ENCODE peak calls at places on chromosome 1, in ten cellular contexts. One of them, this sample, is unnamed.

GRCh38 chr1:43270421-43271095 is 775 bp downstream of the TMEM125 start:
- DNase-seq in GM06990: no peak
- DNase-seq in adrenal gland: no peak
- DNase-seq in endothelial cell of umbilical vein: no peak
- DNase-seq in fibroblast of mammary gland: no peak
- DNase-seq in B cell: no peak
- DNase-seq in DND-41: no peak
- DNase-seq in mesothelial cell of epicardium: peak
- DNase-seq in fibroblast of lung: peak
- DNase-seq in MM.1S: no peak
- DNase-seq in this sample: no peak

GRCh38 chr1:212301570-212301969 is 16.4 kb downstream of the PPP2R5A start:
- DNase-seq in GM06990: no peak
- DNase-seq in adrenal gland: no peak
- DNase-seq in endothelial cell of umbilical vein: no peak
- DNase-seq in fibroblast of mammary gland: peak
- DNase-seq in B cell: no peak
- DNase-seq in DND-41: no peak
- DNase-seq in mesothelial cell of epicardium: no peak
- DNase-seq in fibroblast of lung: no peak
- DNase-seq in MM.1S: no peak
- DNase-seq in this sample: no peak

GRCh38 chr1:170562644-170563338 is 30.8 kb downstream of the GORAB start:
- DNase-seq in GM06990: no peak
- DNase-seq in adrenal gland: peak
- DNase-seq in endothelial cell of umbilical vein: peak
- DNase-seq in fibroblast of mammary gland: peak
- DNase-seq in B cell: no peak
- DNase-seq in DND-41: peak
- DNase-seq in mesothelial cell of epicardium: no peak
- DNase-seq in fibroblast of lung: peak
- DNase-seq in MM.1S: no peak
- DNase-seq in this sample: no peak

GRCh38 chr1:85275701-85276289 is 637 bp downstream of the BCL10 start:
- DNase-seq in GM06990: no peak
- DNase-seq in adrenal gland: no peak
- DNase-seq in endothelial cell of umbilical vein: no peak
- DNase-seq in fibroblast of mammary gland: no peak
- DNase-seq in B cell: peak
- DNase-seq in DND-41: no peak
- DNase-seq in mesothelial cell of epicardium: no peak
- DNase-seq in fibroblast of lung: peak
- DNase-seq in MM.1S: peak
- DNase-seq in this sample: no peak

GRCh38 chr1:125118147-125118993 is 3933.6 kb downstream of the SRGAP2C start:
- DNase-seq in GM06990: no peak
- DNase-seq in adrenal gland: no peak
- DNase-seq in endothelial cell of umbilical vein: no peak
- DNase-seq in fibroblast of mammary gland: no peak
- DNase-seq in B cell: no peak
- DNase-seq in DND-41: no peak
- DNase-seq in mesothelial cell of epicardium: no peak
- DNase-seq in fibroblast of lung: no peak
- DNase-seq in MM.1S: no peak
- DNase-seq in this sample: no peak

GRCh38 chr1:116743535-116743934 is 10.7 kb upstream of the CD2 start:
- DNase-seq in GM06990: no peak
- DNase-seq in adrenal gland: no peak
- DNase-seq in endothelial cell of umbilical vein: no peak
- DNase-seq in fibroblast of mammary gland: no peak
- DNase-seq in B cell: no peak
- DNase-seq in DND-41: no peak
- DNase-seq in mesothelial cell of epicardium: no peak
- DNase-seq in fibroblast of lung: peak
- DNase-seq in MM.1S: no peak
- DNase-seq in this sample: no peak

GRCh38 chr1:52592637-52593323 is 9.4 kb upstream of the GPX7 start:
- DNase-seq in GM06990: no peak
- DNase-seq in adrenal gland: no peak
- DNase-seq in endothelial cell of umbilical vein: no peak
- DNase-seq in fibroblast of mammary gland: no peak
- DNase-seq in B cell: peak
- DNase-seq in DND-41: no peak
- DNase-seq in mesothelial cell of epicardium: no peak
- DNase-seq in fibroblast of lung: no peak
- DNase-seq in MM.1S: no peak
- DNase-seq in this sample: no peak

GRCh38 chr1:228336308-228337030 is 70.2 kb downstream of the TRIM11 start:
- DNase-seq in GM06990: no peak
- DNase-seq in adrenal gland: peak
- DNase-seq in endothelial cell of umbilical vein: no peak
- DNase-seq in fibroblast of mammary gland: peak
- DNase-seq in B cell: no peak
- DNase-seq in DND-41: no peak
- DNase-seq in mesothelial cell of epicardium: no peak
- DNase-seq in fibroblast of lung: no peak
- DNase-seq in MM.1S: no peak
- DNase-seq in this sample: no peak

GRCh38 chr1:248873993-248874671 is 15.2 kb upstream of the ZNF692 start:
- DNase-seq in GM06990: peak
- DNase-seq in adrenal gland: peak
- DNase-seq in endothelial cell of umbilical vein: peak
- DNase-seq in fibroblast of mammary gland: peak
- DNase-seq in B cell: peak
- DNase-seq in DND-41: peak
- DNase-seq in mesothelial cell of epicardium: peak
- DNase-seq in fibroblast of lung: peak
- DNase-seq in MM.1S: peak
- DNase-seq in this sample: peak

GRCh38 chr1:54054438-54054749 is 986 bp downstream of the TCEANC2 start:
- DNase-seq in GM06990: no peak
- DNase-seq in adrenal gland: no peak
- DNase-seq in endothelial cell of umbilical vein: peak
- DNase-seq in fibroblast of mammary gland: no peak
- DNase-seq in B cell: no peak
- DNase-seq in DND-41: no peak
- DNase-seq in mesothelial cell of epicardium: no peak
- DNase-seq in fibroblast of lung: no peak
- DNase-seq in MM.1S: no peak
- DNase-seq in this sample: no peak

GRCh38 chr1:75079535-75080290 is 54.5 kb upstream of the LHX8 start:
- DNase-seq in GM06990: no peak
- DNase-seq in adrenal gland: no peak
- DNase-seq in endothelial cell of umbilical vein: peak
- DNase-seq in fibroblast of mammary gland: no peak
- DNase-seq in B cell: no peak
- DNase-seq in DND-41: no peak
- DNase-seq in mesothelial cell of epicardium: no peak
- DNase-seq in fibroblast of lung: no peak
- DNase-seq in MM.1S: no peak
- DNase-seq in this sample: no peak

GRCh38 chr1:229479660-229480399 is 28.3 kb downstream of the NUP133 start:
- DNase-seq in GM06990: peak
- DNase-seq in adrenal gland: no peak
- DNase-seq in endothelial cell of umbilical vein: no peak
- DNase-seq in fibroblast of mammary gland: no peak
- DNase-seq in B cell: peak
- DNase-seq in DND-41: no peak
- DNase-seq in mesothelial cell of epicardium: no peak
- DNase-seq in fibroblast of lung: no peak
- DNase-seq in MM.1S: no peak
- DNase-seq in this sample: no peak

GRCh38 chr1:1264868-1265272 is 8.8 kb downstream of the UBE2J2 start:
- DNase-seq in GM06990: no peak
- DNase-seq in adrenal gland: no peak
- DNase-seq in endothelial cell of umbilical vein: peak
- DNase-seq in fibroblast of mammary gland: peak
- DNase-seq in B cell: no peak
- DNase-seq in DND-41: no peak
- DNase-seq in mesothelial cell of epicardium: no peak
- DNase-seq in fibroblast of lung: peak
- DNase-seq in MM.1S: no peak
- DNase-seq in this sample: no peak

GRCh38 chr1:61241411-61241838 is 159.1 kb downstream of the NFIA start:
- DNase-seq in GM06990: no peak
- DNase-seq in adrenal gland: peak
- DNase-seq in endothelial cell of umbilical vein: peak
- DNase-seq in fibroblast of mammary gland: peak
- DNase-seq in B cell: no peak
- DNase-seq in DND-41: no peak
- DNase-seq in mesothelial cell of epicardium: no peak
- DNase-seq in fibroblast of lung: no peak
- DNase-seq in MM.1S: no peak
- DNase-seq in this sample: no peak

GRCh38 chr1:205739348-205740160 is 10.4 kb downstream of the NUCKS1 start:
- DNase-seq in GM06990: no peak
- DNase-seq in adrenal gland: no peak
- DNase-seq in endothelial cell of umbilical vein: no peak
- DNase-seq in fibroblast of mammary gland: peak
- DNase-seq in B cell: no peak
- DNase-seq in DND-41: no peak
- DNase-seq in mesothelial cell of epicardium: no peak
- DNase-seq in fibroblast of lung: peak
- DNase-seq in MM.1S: no peak
- DNase-seq in this sample: no peak
- TF ChIP-seq CTCF in GM06990: no peak
- TF ChIP-seq CTCF in adrenal gland: no peak
- TF ChIP-seq CTCF in endothelial cell of umbilical vein: peak
- TF ChIP-seq CTCF in fibroblast of mammary gland: peak
- TF ChIP-seq CTCF in B cell: no peak
- TF ChIP-seq CTCF in DND-41: peak
- TF ChIP-seq CTCF in mesothelial cell of epicardium: no peak
- TF ChIP-seq CTCF in fibroblast of lung: peak
- TF ChIP-seq CTCF in MM.1S: peak
- TF ChIP-seq CTCF in this sample: no peak

DNA sequence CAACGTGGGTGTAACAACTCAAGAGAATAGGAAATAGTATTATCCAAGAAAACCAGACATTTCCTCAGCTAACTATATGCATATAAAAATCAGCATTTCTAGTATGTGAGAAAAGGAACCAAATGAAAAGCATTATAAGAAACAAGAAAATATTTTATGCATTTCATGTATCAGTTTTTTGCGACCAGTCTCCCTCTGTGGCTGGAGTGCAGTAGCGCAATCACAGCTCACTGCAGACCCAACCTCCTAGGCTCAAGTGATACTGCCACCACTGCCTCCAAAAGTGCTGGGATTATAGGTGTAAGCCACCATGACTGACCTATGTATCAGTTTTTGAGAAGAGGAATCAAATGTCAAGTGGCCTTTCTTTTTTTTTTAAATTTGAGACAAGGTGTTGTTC is 31.0 kb downstream of the SLC16A1 start:
- DNase-seq in GM06990: no peak
- DNase-seq in adrenal gland: no peak
- DNase-seq in endothelial cell of umbilical vein: peak
- DNase-seq in fibroblast of mammary gland: no peak
- DNase-seq in B cell: no peak
- DNase-seq in DND-41: no peak
- DNase-seq in mesothelial cell of epicardium: no peak
- DNase-seq in fibroblast of lung: no peak
- DNase-seq in MM.1S: no peak
- DNase-seq in this sample: no peak
- TF ChIP-seq CTCF in GM06990: no peak
- TF ChIP-seq CTCF in adrenal gland: no peak
- TF ChIP-seq CTCF in endothelial cell of umbilical vein: peak
- TF ChIP-seq CTCF in fibroblast of mammary gland: no peak
- TF ChIP-seq CTCF in B cell: no peak
- TF ChIP-seq CTCF in DND-41: peak
- TF ChIP-seq CTCF in mesothelial cell of epicardium: no peak
- TF ChIP-seq CTCF in fibroblast of lung: peak
- TF ChIP-seq CTCF in MM.1S: no peak
- TF ChIP-seq CTCF in this sample: no peak

DNA sequence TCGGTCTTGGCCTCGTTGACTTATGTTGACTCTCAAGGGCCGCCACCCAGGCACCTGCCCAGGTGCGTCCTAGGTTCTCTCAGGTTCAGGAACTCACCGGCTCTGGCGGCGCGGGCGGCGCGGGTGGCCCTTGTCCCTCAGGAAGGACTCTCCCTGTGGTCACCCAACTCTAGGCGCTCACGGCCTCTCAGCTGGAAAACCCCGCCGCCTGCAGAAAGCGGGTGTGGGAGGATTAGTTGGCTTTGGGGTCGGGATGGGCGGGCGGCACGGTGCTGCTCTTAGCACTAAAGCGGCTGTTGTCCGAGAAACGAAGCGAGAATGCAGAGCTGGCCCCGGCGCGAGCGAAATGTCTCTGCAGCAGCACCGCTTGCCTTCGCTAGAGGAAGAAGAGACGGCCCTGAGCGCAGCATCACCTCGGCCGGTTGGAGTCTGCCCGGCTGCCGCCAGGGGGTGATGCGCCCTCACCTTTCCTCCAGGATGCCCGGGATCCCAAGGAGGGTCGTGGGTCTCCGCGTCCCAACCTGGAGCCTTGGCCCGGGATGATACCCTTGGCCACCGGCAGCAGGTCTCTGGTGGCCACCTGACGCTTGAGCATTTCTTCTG is 8.1 kb upstream of the TADA1 start:
- DNase-seq in GM06990: peak
- DNase-seq in adrenal gland: peak
- DNase-seq in endothelial cell of umbilical vein: peak
- DNase-seq in fibroblast of mammary gland: peak
- DNase-seq in B cell: peak
- DNase-seq in DND-41: no peak
- DNase-seq in mesothelial cell of epicardium: peak
- DNase-seq in fibroblast of lung: peak
- DNase-seq in MM.1S: no peak
- DNase-seq in this sample: peak
- TF ChIP-seq CTCF in GM06990: peak
- TF ChIP-seq CTCF in adrenal gland: peak
- TF ChIP-seq CTCF in endothelial cell of umbilical vein: peak
- TF ChIP-seq CTCF in fibroblast of mammary gland: peak
- TF ChIP-seq CTCF in B cell: peak
- TF ChIP-seq CTCF in DND-41: no peak
- TF ChIP-seq CTCF in mesothelial cell of epicardium: peak
- TF ChIP-seq CTCF in fibroblast of lung: peak
- TF ChIP-seq CTCF in MM.1S: peak
- TF ChIP-seq CTCF in this sample: peak

DNA sequence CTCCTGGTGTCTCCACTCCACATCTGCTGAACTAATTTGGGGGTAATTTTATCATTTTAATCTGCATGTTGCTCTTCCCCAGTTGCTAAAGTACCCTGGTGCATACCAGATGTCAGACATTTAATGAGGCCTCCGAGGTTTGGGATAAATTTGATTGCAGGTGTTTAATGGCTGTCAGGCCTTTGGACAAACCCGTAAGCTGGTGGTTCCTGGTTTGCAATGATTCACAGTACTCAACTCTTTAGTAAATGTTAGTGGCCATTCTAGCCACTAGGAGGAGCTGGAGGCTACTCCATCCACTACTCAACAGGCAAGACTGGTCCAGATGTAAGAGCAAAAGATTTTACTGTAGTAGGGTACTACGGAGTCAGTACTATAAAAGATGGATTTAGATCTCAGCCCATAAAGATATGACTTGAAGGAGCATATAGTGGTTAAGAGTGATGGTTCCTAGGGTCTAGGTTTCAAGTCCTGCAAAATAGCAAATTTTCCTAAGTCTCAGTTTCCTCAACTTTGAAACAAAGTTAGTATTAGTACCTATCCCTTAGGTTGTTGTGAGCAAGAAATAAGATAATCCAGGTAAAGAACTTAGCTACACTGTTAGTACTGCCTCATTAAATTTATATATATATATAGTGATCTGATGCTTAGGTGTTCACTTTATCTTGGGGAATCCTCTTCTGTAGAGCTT is 132.8 kb downstream of the SNX7 start:
- DNase-seq in GM06990: no peak
- DNase-seq in adrenal gland: peak
- DNase-seq in endothelial cell of umbilical vein: peak
- DNase-seq in fibroblast of mammary gland: peak
- DNase-seq in B cell: peak
- DNase-seq in DND-41: peak
- DNase-seq in mesothelial cell of epicardium: no peak
- DNase-seq in fibroblast of lung: peak
- DNase-seq in MM.1S: peak
- DNase-seq in this sample: peak
- TF ChIP-seq CTCF in GM06990: peak
- TF ChIP-seq CTCF in adrenal gland: peak
- TF ChIP-seq CTCF in endothelial cell of umbilical vein: peak
- TF ChIP-seq CTCF in fibroblast of mammary gland: peak
- TF ChIP-seq CTCF in B cell: peak
- TF ChIP-seq CTCF in DND-41: peak
- TF ChIP-seq CTCF in mesothelial cell of epicardium: peak
- TF ChIP-seq CTCF in fibroblast of lung: peak
- TF ChIP-seq CTCF in MM.1S: peak
- TF ChIP-seq CTCF in this sample: peak

This sample was measured in CD4-positive, alpha-beta T cell.